ENCODE peak calls at places on chromosomes 11 and 22, in five cellular contexts. D is choroid plexus epithelial cell, B is T-cell, N is head of caudate nucleus, I is NCI-H1092 treated with DMSO at 0.1 percent for 48 hours. R is an unnamed sample.

GRCh38 chr11:113532697-113533424 is 57.7 kb upstream of the DRD2 start:
- DNase-seq in D (peak), B (peak), N (peak), I (peak), R (peak)

GRCh38 chr22:19876314-19876940 is 21.8 kb upstream of the GNB1L start:
- DNase-seq in D (no peak), B (no peak), N (no peak), I (no peak), R (no peak)

GRCh38 chr22:29992341-29993275 is 87.7 kb upstream of the HORMAD2 start:
- DNase-seq in D (no peak), B (no peak), N (no peak), I (no peak), R (no peak)

GRCh38 chr11:96708469-96708868 is 318.7 kb downstream of the JRKL start:
- DNase-seq in D (no peak), B (no peak), N (no peak), I (no peak), R (no peak)

GRCh38 chr22:44200855-44201550 is 20.3 kb downstream of the PARVG start:
- DNase-seq in D (no peak), B (no peak), N (no peak), I (no peak), R (no peak)

GRCh38 chr11:1690167-1691026 is 6.6 kb upstream of the KRTAP5-6 start:
- DNase-seq in D (no peak), B (no peak), N (no peak), I (no peak), R (no peak)

GRCh38 chr11:76347391-76347790 is 33.5 kb downstream of the THAP12 start:
- DNase-seq in D (no peak), B (no peak), N (no peak), I (peak), R (no peak)

GRCh38 chr11:9754041-9754471 is 90.2 kb downstream of the SWAP70 start:
- DNase-seq in D (no peak), B (no peak), N (no peak), I (no peak), R (no peak)

GRCh38 chr11:123145220-123145619 is 49.8 kb downstream of the CLMP start:
- DNase-seq in D (peak), B (no peak), N (no peak), I (no peak), R (peak)

GRCh38 chr22:31347251-31348008 is 1.3 kb upstream of the PATZ1 start:
- DNase-seq in D (peak), B (peak), N (peak), I (peak), R (peak)

GRCh38 chr22:44444341-44445306 is 53.4 kb downstream of the RTL6 start:
- DNase-seq in D (peak), B (no peak), N (no peak), I (no peak), R (no peak)

GRCh38 chr11:72088076-72088806 is 7.6 kb downstream of the LRRC51 start:
- DNase-seq in D (no peak), B (no peak), N (no peak), I (no peak), R (no peak)

GRCh38 chr22:27179161-27179560 is 521.8 kb downstream of the MIAT start:
- DNase-seq in D (no peak), B (no peak), N (no peak), I (no peak), R (no peak)

GRCh38 chr11:102476069-102476468 is 23.5 kb upstream of the TMEM123 start:
- DNase-seq in D (peak), B (no peak), N (no peak), I (no peak), R (peak)

GRCh38 chr11:41382927-41383326 is 76.5 kb downstream of the LRRC4C start:
- DNase-seq in D (peak), B (no peak), N (no peak), I (no peak), R (no peak)

GRCh38 chr11:8593935-8594909 is at the start of gene STK33:
- DNase-seq in D (peak), B (no peak), N (no peak), I (peak), R (peak)

GRCh38 chr22:35835267-35835997 is 117.8 kb downstream of the APOL5 start:
- DNase-seq in D (peak), B (no peak), N (no peak), I (no peak), R (peak)

GRCh38 chr22:35629406-35630234 is 12.5 kb upstream of the MB start:
- DNase-seq in D (peak), B (no peak), N (no peak), I (no peak), R (peak)

GRCh38 chr11:37967635-37968034 is 1369.6 kb upstream of the RAG2 start:
- DNase-seq in D (no peak), B (no peak), N (no peak), I (no peak), R (no peak)

GRCh38 chr22:20131593-20131855 is at the start of gene ZDHHC8:
- DNase-seq in D (no peak), B (no peak), N (no peak), I (no peak), R (peak)

GRCh38 chr11:35946766-35947165 is 2.9 kb downstream of the LDLRAD3 start:
- DNase-seq in D (no peak), B (no peak), N (no peak), I (no peak), R (no peak)

GRCh38 chr11:122275513-122275912 is 159.5 kb upstream of the BLID start:
- DNase-seq in D (no peak), B (no peak), N (no peak), I (no peak), R (no peak)

GRCh38 chr11:504053-504993 is 2.7 kb downstream of the RNH1 start:
- DNase-seq in D (peak), B (no peak), N (no peak), I (no peak), R (peak)

GRCh38 chr11:77151804-77152513 is 23.9 kb downstream of the MYO7A start:
- DNase-seq in D (peak), B (peak), N (no peak), I (peak), R (peak)

GRCh38 chr11:77141475-77141874 is 13.4 kb downstream of the MYO7A start:
- DNase-seq in D (no peak), B (no peak), N (no peak), I (no peak), R (no peak)